ENCODE peak calls at places on chromosomes 5 and 9, in five cellular contexts. Q is heart right ventricle, M is MCF 10A, X is B cell, J is AG10803. Z is an unnamed sample.

GRCh38 chr5:107668933-107669542 is 1.7 kb downstream of the EFNA5 start:
- DNase-seq in Q (no peak), M (peak), X (peak), J (no peak), Z (no peak)

GRCh38 chr9:127519301-127520166 is 68.2 kb downstream of the LRSAM1 start:
- DNase-seq in Q (peak), M (peak), X (no peak), J (peak), Z (peak)

GRCh38 chr9:93594041-93594756 is 17.8 kb downstream of the PHF2 start:
- DNase-seq in Q (no peak), M (peak), X (no peak), J (no peak), Z (no peak)

GRCh38 chr5:19534751-19535150 is 453.2 kb downstream of the CDH18 start:
- DNase-seq in Q (no peak), M (peak), X (no peak), J (no peak), Z (no peak)

GRCh38 chr5:43401827-43402226 is 10.4 kb downstream of the CCL28 start:
- DNase-seq in Q (no peak), M (peak), X (no peak), J (peak), Z (no peak)

GRCh38 chr5:95411476-95411875 is 20.3 kb downstream of the FAM81B start:
- DNase-seq in Q (no peak), M (no peak), X (no peak), J (no peak), Z (no peak)

GRCh38 chr5:80755634-80756033 is 100.9 kb upstream of the DHFR start:
- DNase-seq in Q (no peak), M (no peak), X (no peak), J (no peak), Z (peak)

GRCh38 chr5:15734058-15734457 is 234.1 kb downstream of the FBXL7 start:
- DNase-seq in Q (no peak), M (no peak), X (no peak), J (no peak), Z (no peak)

GRCh38 chr9:127763918-127764384 is 14.5 kb downstream of the SH2D3C start:
- DNase-seq in Q (peak), M (peak), X (no peak), J (no peak), Z (no peak)

GRCh38 chr5:150122158-150122510 is 33.5 kb downstream of the PDGFRB start:
- DNase-seq in Q (no peak), M (peak), X (no peak), J (no peak), Z (peak)

GRCh38 chr5:89064054-89064453 is 181.1 kb upstream of the MEF2C start:
- DNase-seq in Q (no peak), M (no peak), X (no peak), J (no peak), Z (no peak)

GRCh38 chr9:91733006-91733624 is 216.9 kb downstream of the ROR2 start:
- DNase-seq in Q (no peak), M (no peak), X (no peak), J (no peak), Z (no peak)

GRCh38 chr5:67493676-67494075 is 297.1 kb upstream of the CD180 start:
- DNase-seq in Q (peak), M (peak), X (no peak), J (peak), Z (peak)

GRCh38 chr5:56479701-56480304 is 246.7 kb upstream of the ANKRD55 start:
- DNase-seq in Q (no peak), M (no peak), X (peak), J (no peak), Z (peak)

GRCh38 chr9:75138260-75139040 is 50.1 kb downstream of the OSTF1 start:
- DNase-seq in Q (no peak), M (no peak), X (no peak), J (no peak), Z (no peak)

GRCh38 chr9:128498911-128499310 is 5.6 kb upstream of the GLE1 start:
- DNase-seq in Q (no peak), M (no peak), X (no peak), J (no peak), Z (no peak)

GRCh38 chr9:12722131-12722530 is 28.9 kb downstream of the TYRP1 start:
- DNase-seq in Q (no peak), M (peak), X (no peak), J (peak), Z (no peak)

GRCh38 chr9:76486151-76486550 is 27.2 kb downstream of the GCNT1 start:
- DNase-seq in Q (no peak), M (no peak), X (no peak), J (peak), Z (no peak)

GRCh38 chr5:135246923-135247795 is 151.9 kb downstream of the MACROH2A1 start:
- DNase-seq in Q (no peak), M (peak), X (no peak), J (peak), Z (no peak)

GRCh38 chr5:119009131-119009530 is 20.8 kb upstream of the DTWD2 start:
- DNase-seq in Q (no peak), M (no peak), X (no peak), J (no peak), Z (no peak)

GRCh38 chr9:130847306-130848217 is 12.5 kb downstream of the ABL1 start:
- DNase-seq in Q (peak), M (peak), X (no peak), J (peak), Z (no peak)

GRCh38 chr9:14209399-14209990 is 104.4 kb downstream of the NFIB start:
- DNase-seq in Q (no peak), M (peak), X (no peak), J (no peak), Z (no peak)

GRCh38 chr5:153782589-153783238 is 256.0 kb downstream of the FAM114A2 start:
- DNase-seq in Q (no peak), M (no peak), X (no peak), J (peak), Z (no peak)

GRCh38 chr9:87830446-87830845 is 52.2 kb upstream of the SPATA31E1 start:
- DNase-seq in Q (no peak), M (no peak), X (no peak), J (no peak), Z (no peak)

GRCh38 chr9:81847181-81847915 is 80.9 kb upstream of the SPATA31D4 start:
- DNase-seq in Q (no peak), M (no peak), X (no peak), J (no peak), Z (no peak)

GRCh38 chr9:112078432-112078831 is 96.7 kb downstream of the SUSD1 start:
- DNase-seq in Q (no peak), M (no peak), X (no peak), J (no peak), Z (peak)

GRCh38 chr5:171646338-171647042 is 139.1 kb upstream of the SMIM23 start:
- DNase-seq in Q (no peak), M (no peak), X (no peak), J (no peak), Z (no peak)

GRCh38 chr9:13142776-13143175 is 136.7 kb downstream of the MPDZ start:
- DNase-seq in Q (no peak), M (no peak), X (no peak), J (no peak), Z (no peak)

GRCh38 chr5:17042041-17042440 is 106.0 kb upstream of the MYO10 start:
- DNase-seq in Q (no peak), M (no peak), X (no peak), J (peak), Z (no peak)

GRCh38 chr5:72452515-72453259 is 54.5 kb downstream of the ZNF366 start:
- DNase-seq in Q (peak), M (peak), X (no peak), J (peak), Z (no peak)

GRCh38 chr9:16985559-16986348 is 115.3 kb upstream of the BNC2 start:
- DNase-seq in Q (peak), M (no peak), X (no peak), J (peak), Z (no peak)

GRCh38 chr9:112158629-112159228 is 16.4 kb downstream of the SUSD1 start:
- DNase-seq in Q (no peak), M (no peak), X (no peak), J (no peak), Z (no peak)

GRCh38 chr5:122723606-122724352 is 51.1 kb upstream of the SNX2 start:
- DNase-seq in Q (no peak), M (peak), X (peak), J (peak), Z (peak)

DNA sequence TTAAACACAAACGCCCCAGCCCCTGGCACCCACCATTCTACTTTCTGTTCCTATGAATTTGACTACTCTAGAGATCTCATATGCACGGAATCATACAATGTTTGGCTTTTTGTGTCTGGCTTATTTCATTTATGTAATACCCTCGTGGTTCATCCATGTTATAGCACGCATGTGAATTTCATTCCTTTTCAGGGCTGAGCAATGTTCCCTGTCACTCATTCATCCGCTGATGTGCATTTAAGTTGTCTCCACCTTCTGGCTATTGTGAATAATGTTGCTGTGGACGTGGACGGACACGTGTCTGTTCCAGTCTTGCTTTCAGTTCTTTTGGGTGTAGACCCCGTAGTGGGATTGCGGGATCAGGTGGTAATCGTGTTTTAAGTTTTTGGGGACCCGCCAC is 79.9 kb upstream of the BARHL1 start:
- DNase-seq in Q (no peak), M (no peak), X (no peak), J (no peak), Z (no peak)
- TF ChIP-seq CTCF in Q (no peak), M (no peak), X (no peak), J (no peak), Z (no peak)

DNA sequence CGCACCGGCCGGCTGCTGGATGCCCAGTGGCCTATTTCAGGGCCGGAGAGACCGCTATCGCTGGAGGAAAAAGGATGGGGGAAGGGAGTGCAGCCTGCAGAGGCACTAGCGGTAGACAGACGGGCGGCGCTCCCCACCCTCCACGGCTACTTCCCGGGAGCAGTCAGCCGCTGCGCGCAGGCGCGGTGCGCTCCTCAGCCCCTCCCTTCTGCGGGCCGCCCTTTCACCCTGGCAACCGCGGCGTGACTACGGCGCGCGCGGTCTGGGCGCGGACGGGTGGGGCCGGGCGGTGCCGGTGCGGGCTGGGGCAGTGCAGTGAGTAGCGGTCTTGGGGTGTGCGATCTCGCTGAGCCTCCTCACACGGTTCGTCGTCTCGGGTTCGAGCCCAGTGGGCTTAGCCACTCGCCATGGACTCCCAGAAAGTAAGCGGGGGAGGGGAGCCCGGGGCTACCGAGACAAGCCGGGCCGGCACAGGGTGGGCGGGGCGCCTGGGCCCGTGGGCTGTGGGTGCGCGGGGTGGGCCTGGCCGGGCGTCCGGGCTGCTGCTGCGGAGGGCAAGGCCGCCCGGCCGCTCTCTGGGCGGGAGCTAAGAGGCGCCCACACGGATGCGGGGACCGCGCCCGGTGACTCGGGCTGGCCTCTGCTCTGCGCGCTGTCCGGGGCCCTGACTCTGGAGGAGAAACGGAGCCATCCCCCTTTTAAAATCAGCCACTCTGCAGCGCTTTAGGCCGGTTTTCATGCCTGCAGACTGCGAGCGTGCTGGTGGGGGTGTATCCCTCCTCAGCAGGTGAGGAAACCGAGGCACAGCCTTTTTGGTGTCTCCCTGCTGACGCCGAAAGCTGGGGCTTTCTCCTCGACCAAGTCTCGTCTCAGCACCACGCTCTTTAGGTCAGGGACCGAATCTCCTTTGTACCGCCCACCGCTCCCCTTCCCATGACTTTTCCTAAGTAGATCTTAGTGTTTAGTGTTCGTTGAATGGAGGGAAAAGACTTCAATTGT is at the start of gene FSD1L:
- DNase-seq in Q (peak), M (peak), X (peak), J (peak), Z (peak)
- TF ChIP-seq CTCF in Q (peak), M (peak), X (no peak), J (peak), Z (peak)

GRCh38 chr5:77486344-77486962 is 5.7 kb downstream of the WDR41 start:
- DNase-seq in Q (no peak), M (peak), X (no peak), J (no peak), Z (no peak)

GRCh38 chr5:77494935-77495334 is 2.8 kb upstream of the WDR41 start:
- DNase-seq in Q (no peak), M (no peak), X (no peak), J (no peak), Z (no peak)

GRCh38 chr5:77492653-77493000 is 511 bp upstream of the WDR41 start:
- DNase-seq in Q (no peak), M (no peak), X (no peak), J (no peak), Z (no peak)

DNA sequence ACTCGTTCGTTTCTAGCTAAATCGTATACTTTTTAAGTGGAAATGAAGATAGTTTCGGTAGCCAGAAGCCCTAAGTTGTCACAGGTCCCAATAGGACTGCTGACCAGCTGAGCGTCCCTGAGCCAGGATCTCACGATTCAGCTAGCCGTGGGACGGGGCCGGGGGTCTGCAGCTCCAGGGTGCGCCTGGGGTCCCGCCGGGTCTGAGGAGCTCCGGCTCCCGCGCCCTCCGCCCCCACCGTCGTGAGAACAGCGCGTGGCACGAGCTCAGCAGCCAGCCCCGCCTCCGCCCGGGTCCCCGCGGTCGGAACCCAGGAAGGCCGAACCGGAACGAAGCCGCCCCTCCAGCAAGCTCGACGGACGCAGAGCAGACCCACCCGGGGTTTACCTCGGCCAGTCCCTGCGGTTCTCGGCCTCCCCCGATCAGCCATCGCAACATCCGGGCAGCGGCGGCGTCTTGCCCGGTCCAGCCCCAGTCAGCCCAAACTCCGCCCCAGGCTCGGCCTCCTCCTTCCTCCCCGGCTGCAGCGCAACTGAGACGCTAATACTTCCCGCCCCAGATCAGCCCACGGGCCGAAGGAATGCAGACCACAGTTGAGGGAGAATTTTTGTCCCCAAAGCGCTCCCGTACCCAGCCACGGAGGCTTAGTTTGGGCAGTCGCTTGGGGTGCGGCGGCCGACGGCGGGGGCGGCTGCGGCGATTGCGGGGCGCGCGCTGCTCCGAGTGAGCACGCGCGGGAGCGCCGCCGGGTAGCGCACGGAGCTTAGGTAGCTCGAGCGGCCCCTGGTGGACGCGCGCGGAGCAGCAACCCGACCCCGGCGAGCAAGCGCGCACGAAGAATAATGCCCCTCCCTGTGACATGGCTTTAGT is at the start of gene WDR41:
- DNase-seq in Q (peak), M (peak), X (peak), J (peak), Z (peak)
- TF ChIP-seq CTCF in Q (peak), M (peak), X (peak), J (peak), Z (peak)

GRCh38 chr5:156191547-156191946 is 135.4 kb upstream of the SGCD start:
- DNase-seq in Q (no peak), M (no peak), X (no peak), J (no peak), Z (no peak)
- TF ChIP-seq CTCF in Q (no peak), M (no peak), X (no peak), J (no peak), Z (no peak)

Z was measured in GM20000.